ENCODE peak calls at places on chromosomes 1 and 21, in four cellular contexts. X, U, T and S are unnamed samples.
A peak's percentile ranks its signal among the peaks of the same experiment; 100 is the strongest.

GRCh38 chr1:229781453-229781852 is 155.4 kb downstream of the URB2 start:
- DNase-seq in X (no peak), T (no peak), U (no peak), S (no peak)

GRCh38 chr1:67126111-67126746 is 8.5 kb downstream of the C1orf141 start:
- DNase-seq in X (no peak), U (no peak), T (no peak), S (no peak)

GRCh38 chr1:121522061-121522759 is 337.4 kb downstream of the SRGAP2C start:
- DNase-seq in U (no peak), X (no peak), T (no peak), S (no peak)

GRCh38 chr1:183394435-183394834 is 23.7 kb downstream of the NMNAT2 start:
- DNase-seq in X (no peak), U (no peak), T (no peak), S (no peak)

GRCh38 chr1:56258395-56258794 is 321.0 kb downstream of the PLPP3 start:
- DNase-seq in U (no peak), X (no peak), T (no peak), S (no peak)

GRCh38 chr1:57724535-57724934 is 300.7 kb upstream of the DAB1 start:
- DNase-seq in T (no peak), X (no peak), U (no peak), S (no peak)

GRCh38 chr1:59771361-59771760 is 43.4 kb upstream of the HOOK1 start:
- DNase-seq in X (no peak), T (no peak), U (no peak), S (no peak)

GRCh38 chr1:60573121-60573520 is 499.6 kb upstream of the C1orf87 start:
- DNase-seq in U (no peak), X (no peak), T (no peak), S (no peak)

GRCh38 chr1:6123816-6124215 is 56.3 kb downstream of the CHD5 start:
- DNase-seq in U (no peak), T (no peak), X (no peak), S (no peak)

GRCh38 chr1:172138636-172139035 is 281.8 kb upstream of the C1orf105 start:
- DNase-seq in T (no peak), U (no peak), X (no peak), S (no peak)

GRCh38 chr1:98388431-98388830 is 273.1 kb upstream of the SNX7 start:
- DNase-seq in T (peak; percentile 20), X (no peak), U (no peak), S (no peak)

GRCh38 chr21:38787461-38788274 is 18.1 kb upstream of the ETS2 start:
- DNase-seq in X (no peak), T (no peak), U (no peak), S (peak; percentile 82)

GRCh38 chr1:4174291-4175200 is 274.5 kb upstream of the C1orf174 start:
- DNase-seq in X (peak; percentile 17), U (peak; percentile 28), T (no peak), S (no peak)

GRCh38 chr1:12501661-12502060 is 116.3 kb downstream of the DHRS3 start:
- DNase-seq in X (no peak), T (no peak), U (no peak), S (no peak)

GRCh38 chr21:44771896-44772525 is 29.6 kb downstream of the UBE2G2 start:
- DNase-seq in X (no peak), T (no peak), U (no peak), S (no peak)

GRCh38 chr1:60668584-60668983 is 413.8 kb upstream of the NFIA start:
- DNase-seq in T (no peak), X (no peak), U (no peak), S (no peak)

GRCh38 chr21:38351961-38352521 is 95.2 kb downstream of the KCNJ15 start:
- DNase-seq in U (no peak), X (no peak), T (no peak), S (no peak)

GRCh38 chr1:50774759-50775351 is 185.2 kb downstream of the FAF1 start:
- DNase-seq in T (peak; percentile 11), X (peak; percentile 55), U (no peak), S (peak; percentile 39)

GRCh38 chr1:184244962-184245361 is 141.9 kb upstream of the C1orf21 start:
- DNase-seq in U (no peak), T (no peak), X (no peak), S (no peak)

GRCh38 chr1:153957744-153958110 is 685 bp downstream of the CRTC2 start:
- DNase-seq in U (no peak), T (no peak), X (no peak), S (no peak)

GRCh38 chr21:37531402-37532042 is 164.9 kb downstream of the DYRK1A start:
- DNase-seq in X (no peak), T (no peak), U (no peak), S (no peak)

GRCh38 chr1:75539230-75540116 is 71.4 kb downstream of the SLC44A5 start:
- DNase-seq in T (no peak), U (no peak), X (no peak), S (no peak)

GRCh38 chr21:16195476-16195875 is 465.7 kb downstream of the USP25 start:
- DNase-seq in U (no peak), T (no peak), X (no peak), S (no peak)

GRCh38 chr1:39927538-39927937 is 25.8 kb upstream of the MYCL start:
- DNase-seq in U (no peak), T (no peak), X (no peak), S (no peak)

GRCh38 chr1:56056438-56057312 is 522.7 kb downstream of the PLPP3 start:
- DNase-seq in T (no peak), U (no peak), X (no peak), S (no peak)

GRCh38 chr1:27366411-27367159 is at the start of gene MAP3K6:
- DNase-seq in U (peak; percentile 85), T (no peak), X (peak; percentile 90), S (peak; percentile 90)

GRCh38 chr1:189357317-189357716 is 1120.3 kb downstream of the BRINP3 start:
- DNase-seq in T (no peak), X (no peak), U (no peak), S (no peak)

GRCh38 chr1:155913969-155914757 is 3.0 kb upstream of the RIT1 start:
- DNase-seq in T (no peak), U (no peak), X (no peak), S (no peak)

GRCh38 chr1:18955442-18956188 is 861 bp downstream of the IFFO2 start:
- DNase-seq in X (peak; percentile 80), T (no peak), U (peak; percentile 70), S (peak; percentile 47)

GRCh38 chr1:149844650-149845255 is 54.6 kb upstream of the BOLA1 start:
- DNase-seq in T (no peak), U (no peak), X (no peak), S (no peak)

GRCh38 chr1:112337028-112337531 is 58.9 kb upstream of the CTTNBP2NL start:
- DNase-seq in X (peak; percentile 42), T (no peak), U (no peak), S (peak; percentile 49)

GRCh38 chr1:156860639-156861423 is at the start of gene NTRK1:
- DNase-seq in T (no peak), X (peak; percentile 95), U (peak; percentile 72), S (peak; percentile 90)

GRCh38 chr21:31337086-31337485 is 7.0 kb downstream of the TIAM1 start:
- DNase-seq in T (no peak), X (no peak), U (no peak), S (no peak)

GRCh38 chr1:6276765-6277555 is 16.1 kb upstream of the GPR153 start:
- DNase-seq in X (no peak), T (no peak), U (no peak), S (no peak)

GRCh38 chr1:232238009-232238408 is 391.9 kb downstream of the SIPA1L2 start:
- DNase-seq in T (no peak), X (no peak), U (no peak), S (no peak)

GRCh38 chr1:209435654-209436566 is 147.6 kb upstream of the CAMK1G start:
- DNase-seq in T (no peak), U (peak; percentile 97), X (peak; percentile 86), S (peak; percentile 69)

GRCh38 chr1:115144176-115144575 is 54.9 kb upstream of the TSPAN2 start:
- DNase-seq in X (no peak), U (no peak), T (no peak), S (no peak)
- TF ChIP-seq NRF1 in X (no peak), U (no peak), T (no peak), S (no peak)

DNA sequence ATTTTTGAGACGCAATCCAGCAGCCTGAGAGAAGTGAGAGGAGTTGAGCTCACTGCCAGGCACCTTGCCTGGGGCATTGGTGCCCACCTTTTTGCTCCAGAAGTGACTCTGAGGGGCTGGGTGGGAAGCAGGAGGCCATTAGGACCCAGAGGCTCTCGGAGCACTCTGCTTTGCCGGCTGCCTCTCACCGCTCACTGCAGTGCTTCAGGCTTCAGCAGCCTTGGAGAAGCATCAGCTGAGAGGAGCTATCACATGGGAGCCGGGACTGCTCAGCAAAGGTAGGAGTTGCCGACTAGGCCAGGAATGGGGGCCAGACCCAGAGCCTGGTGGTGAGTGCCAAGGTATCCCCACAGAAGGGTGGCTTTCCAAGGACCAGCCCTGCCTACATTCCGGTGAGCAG is at the start of gene GPR61:
- DNase-seq in X (no peak), U (peak; percentile 41), T (no peak), S (no peak)
- TF ChIP-seq NRF1 in X (no peak), U (no peak), T (no peak), S (no peak)

DNA sequence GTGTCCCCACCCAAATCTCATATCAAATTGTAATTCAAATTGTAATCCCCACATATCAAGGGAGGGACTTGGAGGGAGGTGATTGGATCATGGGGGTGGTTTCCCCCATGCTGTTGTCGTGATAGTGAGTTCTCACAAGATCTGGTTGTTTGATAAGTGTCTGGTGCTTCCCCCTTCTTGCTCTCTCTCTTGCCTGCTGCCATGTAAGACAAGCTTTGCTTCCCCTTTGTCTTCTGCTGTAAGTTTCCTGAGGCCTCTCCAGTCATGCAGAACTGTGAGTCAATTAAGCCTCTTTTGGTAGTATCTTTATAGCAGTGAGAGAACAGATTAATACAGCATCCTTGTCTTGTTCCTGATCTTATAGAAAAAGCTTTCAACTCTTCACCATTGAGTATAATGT is 6.5 kb upstream of the LRRC39 start:
- DNase-seq in U (no peak), T (peak; percentile 23), X (no peak), S (no peak)
- TF ChIP-seq NRF1 in U (no peak), T (no peak), X (no peak), S (no peak)

DNA sequence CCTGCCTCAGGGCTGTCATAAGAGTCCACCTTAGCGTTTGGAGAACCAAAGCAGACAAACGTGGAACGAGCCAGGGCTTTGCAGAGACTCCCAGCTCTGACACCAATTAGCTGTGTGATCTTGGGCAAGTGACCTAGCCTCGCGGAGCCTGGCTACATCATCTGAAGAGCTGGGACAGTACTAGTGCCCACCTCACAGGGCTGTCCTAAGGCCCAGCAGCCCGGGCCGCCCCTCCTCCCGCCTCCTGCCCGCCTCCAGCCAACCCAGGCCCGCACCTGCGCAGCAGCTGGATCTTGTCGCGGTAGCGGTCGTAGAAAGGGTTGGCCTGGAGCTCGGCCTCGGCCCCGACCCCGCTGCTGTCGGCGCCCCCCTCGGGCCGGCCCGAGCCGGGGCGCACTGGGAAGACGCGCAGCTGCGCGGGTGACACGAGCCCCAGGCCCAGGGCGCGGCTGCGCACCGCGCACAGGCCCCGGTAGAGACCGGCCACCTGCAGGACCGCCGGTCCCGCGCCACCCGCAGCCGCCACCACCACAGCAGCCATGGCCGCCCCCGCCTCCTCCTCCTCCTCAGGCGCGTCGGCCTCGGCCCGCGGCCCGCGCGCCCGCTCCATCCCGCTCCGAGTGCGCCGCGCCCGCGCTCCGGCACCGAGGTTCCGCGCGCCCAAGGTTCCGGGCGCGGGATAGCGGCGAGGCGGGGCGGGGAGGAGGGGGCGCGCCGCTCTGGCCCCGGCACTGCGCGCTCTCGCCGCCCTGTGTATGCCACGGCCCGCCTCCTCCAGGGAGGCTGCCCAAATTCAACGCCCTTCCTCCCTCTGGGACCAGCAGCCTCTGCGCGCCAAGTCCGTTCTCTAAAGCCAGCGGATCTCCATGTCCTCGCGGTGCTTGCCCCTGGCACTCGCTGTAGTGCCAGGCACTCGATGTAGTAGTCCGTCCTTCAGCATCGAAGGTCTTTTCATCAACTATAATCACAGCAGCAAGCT is at the start of gene ATPAF1:
- DNase-seq in X (peak; percentile 91), T (peak; percentile 34), U (peak; percentile 86), S (peak; percentile 80)
- TF ChIP-seq NRF1 in X (peak; percentile 63), T (peak; percentile 22), U (peak; percentile 43), S (peak; percentile 86)

GRCh38 chr1:161092621-161093028 is 3.3 kb upstream of the NECTIN4 start:
- DNase-seq in U (no peak), X (peak; percentile 11), T (no peak), S (no peak)
- TF ChIP-seq NRF1 in U (no peak), X (no peak), T (no peak), S (no peak)